ENCODE peak calls at places on chromosome 17, in eight cellular contexts. F is H1; M is HepG2; G is AG09309; A is activated naive CD4-positive, alpha-beta T cell treated with anti-CD3 and anti-CD28 coated beads for 36 hours; D is activated naive CD8-positive, alpha-beta T cell treated with anti-CD3 and anti-CD28 coated beads, Interleukin-2, amount 50 U/mL, for 24 hours; Z is T-helper 2 cell; J is fibroblast of gingiva. O is an unnamed sample.
A peak's percentile ranks its signal among the peaks of the same experiment; 100 is the strongest.

GRCh38 chr17:69709441-69709840 is 294.9 kb downstream of the MAP2K6 start:
- DNase-seq in F (no peak), M (no peak), G (no peak), A (no peak), D (no peak), Z (no peak), J (no peak), O (no peak)

GRCh38 chr17:81230043-81230820 is 7.5 kb upstream of the CEP131 start:
- DNase-seq in F (no peak), M (no peak), G (no peak), A (no peak), D (no peak), Z (no peak), J (no peak), O (no peak)

GRCh38 chr17:51056813-51057510 is 63.7 kb downstream of the SPAG9 start:
- DNase-seq in F (no peak), M (peak; percentile 68), G (peak; percentile 94), A (peak; percentile 39), D (no peak), Z (no peak), J (peak; percentile 76), O (no peak)

GRCh38 chr17:31882571-31882970 is 18.9 kb downstream of the UTP6 start:
- DNase-seq in F (no peak), M (no peak), G (no peak), A (no peak), D (no peak), Z (no peak), J (no peak), O (no peak)

GRCh38 chr17:15185625-15185991 is 79.5 kb downstream of the PMP22 start:
- DNase-seq in F (no peak), M (no peak), G (peak; percentile 87), A (no peak), D (no peak), Z (no peak), J (peak; percentile 95), O (no peak)

GRCh38 chr17:12637745-12638651 is 27.7 kb upstream of the MYOCD start:
- DNase-seq in F (no peak), M (no peak), G (no peak), A (no peak), D (no peak), Z (no peak), J (no peak), O (no peak)

GRCh38 chr17:64133546-64134215 is 3.7 kb upstream of the ERN1 start:
- DNase-seq in F (no peak), M (peak; percentile 81), G (no peak), A (no peak), D (no peak), Z (no peak), J (peak; percentile 47), O (no peak)

GRCh38 chr17:8445536-8445935 is 9.9 kb downstream of the NDEL1 start:
- DNase-seq in F (no peak), M (no peak), G (no peak), A (no peak), D (no peak), Z (no peak), J (no peak), O (no peak)

GRCh38 chr17:143785-144281 is 6.5 kb downstream of the SCGB1C2 start:
- DNase-seq in F (peak; percentile 34), M (peak; percentile 48), G (no peak), A (peak; percentile 88), D (peak; percentile 90), Z (peak; percentile 77), J (peak; percentile 45), O (peak; percentile 80)

GRCh38 chr17:66686601-66687000 is 148.3 kb upstream of the CACNG5 start:
- DNase-seq in F (no peak), M (no peak), G (no peak), A (no peak), D (no peak), Z (no peak), J (no peak), O (no peak)

GRCh38 chr17:77499699-77500435 is 359.1 kb downstream of the SEC14L1 start:
- DNase-seq in F (no peak), M (no peak), G (no peak), A (peak; percentile 3), D (no peak), Z (no peak), J (no peak), O (no peak)

GRCh38 chr17:9228408-9229159 is 207.3 kb downstream of the NTN1 start:
- DNase-seq in F (no peak), M (no peak), G (peak; percentile 80), A (no peak), D (no peak), Z (no peak), J (peak; percentile 96), O (no peak)

GRCh38 chr17:38749222-38750043 is 1.3 kb upstream of the PCGF2 start:
- DNase-seq in F (no peak), M (peak; percentile 89), G (no peak), A (peak; percentile 20), D (no peak), Z (no peak), J (peak; percentile 46), O (no peak)

GRCh38 chr17:75639771-75640555 is 6.7 kb downstream of the SMIM5 start:
- DNase-seq in F (no peak), M (no peak), G (no peak), A (no peak), D (no peak), Z (no peak), J (no peak), O (no peak)

GRCh38 chr17:1949754-1950153 is 75.4 kb downstream of the RTN4RL1 start:
- DNase-seq in F (no peak), M (no peak), G (no peak), A (no peak), D (no peak), Z (no peak), J (no peak), O (no peak)

GRCh38 chr17:80827646-80828643 is 163.7 kb upstream of the CHMP6 start:
- DNase-seq in F (peak; percentile 41), M (no peak), G (no peak), A (no peak), D (no peak), Z (no peak), J (no peak), O (no peak)

GRCh38 chr17:27888945-27889344 is 4.2 kb downstream of the LYRM9 start:
- DNase-seq in F (peak; percentile 53), M (peak; percentile 69), G (no peak), A (no peak), D (no peak), Z (no peak), J (no peak), O (no peak)

GRCh38 chr17:37450090-37450489 is 39.6 kb upstream of the DUSP14 start:
- DNase-seq in F (no peak), M (no peak), G (no peak), A (no peak), D (no peak), Z (no peak), J (no peak), O (no peak)

GRCh38 chr17:53353919-53354351 is 468.8 kb upstream of the KIF2B start:
- DNase-seq in F (no peak), M (no peak), G (no peak), A (no peak), D (no peak), Z (no peak), J (no peak), O (no peak)

GRCh38 chr17:32610027-32610650 is 123.3 kb downstream of the CDK5R1 start:
- DNase-seq in F (no peak), M (no peak), G (no peak), A (no peak), D (no peak), Z (no peak), J (no peak), O (no peak)

GRCh38 chr17:80510772-80511171 is 33.9 kb upstream of the RPTOR start:
- DNase-seq in F (no peak), M (no peak), G (no peak), A (no peak), D (no peak), Z (no peak), J (no peak), O (no peak)

O was measured in natural killer cell.